ENCODE peak calls at places on chromosomes 16 and 17, in eight cellular contexts. J, T, D, S, K, U, Q and F are unnamed samples.

GRCh38 chr16:30395155-30395991 is at the start of gene ZNF48:
- DNase-seq in D (peak; percentile 92), J (peak; percentile 84), S (peak; percentile 94), Q (peak; percentile 89), U (peak; percentile 88), K (peak; percentile 65), T (peak; percentile 89), F (peak; percentile 84)

GRCh38 chr16:495127-495748 is 32.3 kb upstream of the CAPN15 start:
- DNase-seq in S (no peak), D (no peak), Q (no peak), K (no peak), T (peak; percentile 49), J (no peak), U (peak; percentile 72), F (no peak)

GRCh38 chr16:70475054-70475871 is 20.9 kb downstream of the FCSK start:
- DNase-seq in Q (no peak), S (no peak), D (no peak), K (no peak), T (no peak), U (no peak), J (no peak), F (no peak)

GRCh38 chr17:22514767-22515320 is 822.5 kb downstream of the KCNJ18 start:
- DNase-seq in J (no peak), D (no peak), S (no peak), K (no peak), U (no peak), Q (no peak), T (no peak), F (no peak)

GRCh38 chr17:3919123-3919624 is 2.9 kb upstream of the P2RX1 start:
- DNase-seq in K (no peak), S (peak; percentile 77), Q (no peak), D (peak; percentile 72), U (no peak), J (no peak), T (no peak), F (no peak)

GRCh38 chr16:23382279-23382678 is 70.7 kb downstream of the COG7 start:
- DNase-seq in K (no peak), J (no peak), U (no peak), Q (peak; percentile 31), T (no peak), S (no peak), D (no peak), F (no peak)

GRCh38 chr17:61385869-61386245 is 13.8 kb upstream of the TBX2 start:
- DNase-seq in S (no peak), U (no peak), J (no peak), D (no peak), T (no peak), Q (no peak), K (no peak), F (no peak)

GRCh38 chr17:75693500-75694481 is 26.7 kb downstream of the SAP30BP start:
- DNase-seq in D (peak; percentile 95), Q (peak; percentile 81), J (peak; percentile 97), U (peak; percentile 85), S (peak; percentile 96), T (peak; percentile 78), K (peak; percentile 93), F (peak; percentile 94)

GRCh38 chr16:10992797-10993196 is 48.4 kb downstream of the CLEC16A start:
- DNase-seq in Q (no peak), U (peak; percentile 36), J (no peak), S (no peak), D (no peak), K (no peak), T (peak; percentile 21), F (no peak)

GRCh38 chr16:825298-826061 is 24.9 kb upstream of the GNG13 start:
- DNase-seq in T (no peak), K (no peak), U (no peak), D (no peak), S (no peak), Q (no peak), J (no peak), F (no peak)

GRCh38 chr17:65975878-65976277 is 216.1 kb downstream of the CEP112 start:
- DNase-seq in J (no peak), D (no peak), K (no peak), S (no peak), U (no peak), T (no peak), Q (no peak), F (no peak)

GRCh38 chr16:53872248-53873221 is 168.6 kb downstream of the FTO start:
- DNase-seq in U (no peak), Q (no peak), K (no peak), S (no peak), J (no peak), T (no peak), D (no peak), F (no peak)

GRCh38 chr16:54412777-54413455 is 126.3 kb upstream of the IRX3 start:
- DNase-seq in D (no peak), T (no peak), K (no peak), U (no peak), J (no peak), S (no peak), Q (no peak), F (no peak)

GRCh38 chr17:1485748-1486376 is 6.6 kb downstream of the MYO1C start:
- DNase-seq in T (peak; percentile 39), J (no peak), K (no peak), D (peak; percentile 84), U (peak; percentile 74), Q (peak; percentile 61), S (peak; percentile 89), F (peak; percentile 63)

GRCh38 chr16:67394271-67395104 is 1.2 kb upstream of the TPPP3 start:
- DNase-seq in J (no peak), U (no peak), S (peak; percentile 70), Q (peak; percentile 33), D (peak; percentile 45), T (no peak), K (no peak), F (peak; percentile 14)

GRCh38 chr17:82350182-82351030 is 8.6 kb upstream of the TEX19 start:
- DNase-seq in D (no peak), T (no peak), S (no peak), J (no peak), K (no peak), U (peak; percentile 79), Q (no peak), F (no peak)

GRCh38 chr17:42928714-42929496 is 28.3 kb downstream of the G6PC1 start:
- DNase-seq in J (peak; percentile 15), U (peak; percentile 93), D (no peak), S (peak; percentile 69), T (peak; percentile 81), Q (peak; percentile 6), K (peak; percentile 53), F (peak; percentile 5)

GRCh38 chr17:82583720-82584234 is 64.2 kb downstream of the FOXK2 start:
- DNase-seq in Q (peak; percentile 99), T (no peak), K (no peak), U (no peak), D (no peak), J (no peak), S (no peak), F (no peak)

GRCh38 chr16:22671301-22672076 is 142.5 kb upstream of the HS3ST2 start:
- DNase-seq in J (no peak), K (no peak), U (no peak), D (no peak), T (no peak), S (peak; percentile 54), Q (no peak), F (no peak)

GRCh38 chr17:39676198-39676819 is 8.1 kb downstream of the PNMT start:
- DNase-seq in U (peak; percentile 51), Q (peak; percentile 98), D (peak; percentile 89), J (peak; percentile 57), T (no peak), S (no peak), K (no peak), F (peak; percentile 66)

GRCh38 chr16:10951016-10951415 is 6.7 kb downstream of the CLEC16A start:
- DNase-seq in T (no peak), J (no peak), D (no peak), Q (no peak), U (no peak), S (no peak), K (no peak), F (no peak)

GRCh38 chr16:50438041-50438437 is 69.3 kb upstream of the BRD7 start:
- DNase-seq in D (no peak), Q (no peak), K (peak; percentile 3), U (no peak), S (no peak), J (no peak), T (no peak), F (no peak)
- TF ChIP-seq POLR2A in D (no peak), Q (no peak), K (no peak), U (no peak), S (no peak), J (no peak), T (no peak), F (no peak)

DNA sequence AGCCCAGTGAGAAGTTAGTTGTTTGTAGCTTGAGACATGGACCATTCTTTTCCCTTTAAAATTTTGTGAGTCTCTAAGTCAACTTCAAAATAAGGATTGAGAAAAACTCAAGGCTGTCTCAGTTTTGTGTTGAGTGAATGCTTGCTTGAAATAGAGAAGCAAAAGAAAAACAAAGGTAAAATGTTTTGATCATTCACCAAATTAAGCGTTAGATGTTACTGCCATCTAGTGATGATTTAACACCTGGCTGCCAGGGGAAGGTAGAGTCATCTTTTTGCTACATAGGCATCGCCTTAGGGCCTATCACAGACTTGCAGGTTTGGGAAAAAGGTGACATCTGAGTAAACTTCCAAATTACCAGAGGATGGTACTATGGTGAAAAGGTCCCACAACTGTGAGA is 74.4 kb downstream of the PCTP start:
- DNase-seq in T (peak; percentile 8), D (no peak), K (no peak), Q (no peak), S (no peak), J (no peak), U (peak; percentile 10), F (no peak)
- TF ChIP-seq CTCF in T (peak; percentile 10), D (no peak), K (no peak), Q (peak; percentile 36), S (no peak), J (no peak), U (peak; percentile 42), F (no peak)

GRCh38 chr16:57192146-57192545 is 6.0 kb downstream of the RSPRY1 start:
- DNase-seq in D (no peak), K (no peak), T (no peak), J (no peak), U (no peak), S (no peak), Q (no peak), F (no peak)
- H3K4me3 ChIP-seq in D (no peak overlapping the region), K (no peak overlapping the region), T (no peak overlapping the region), J (no peak overlapping the region), U (no peak overlapping the region), S (no peak overlapping the region), Q (no peak overlapping the region), F (no peak overlapping the region)

GRCh38 chr16:31712064-31712540 is 161.5 kb upstream of the ZNF267 start:
- DNase-seq in Q (no peak), U (no peak), K (no peak), J (no peak), S (no peak), D (no peak), T (no peak), F (no peak)

GRCh38 chr16:31711344-31711845 is 162.2 kb upstream of the ZNF267 start:
- DNase-seq in S (no peak), U (no peak), J (no peak), Q (no peak), D (no peak), T (no peak), K (no peak), F (no peak)

GRCh38 chr16:31710134-31710533 is 163.5 kb upstream of the ZNF267 start:
- DNase-seq in S (no peak), U (no peak), K (no peak), D (no peak), Q (peak; percentile 69), T (no peak), J (no peak), F (no peak)

GRCh38 chr16:31709181-31709580 is 164.4 kb upstream of the ZNF267 start:
- DNase-seq in U (no peak), K (no peak), Q (no peak), J (no peak), S (no peak), T (no peak), D (no peak), F (no peak)

GRCh38 chr16:31710880-31711279 is 162.7 kb upstream of the ZNF267 start:
- DNase-seq in T (no peak), K (no peak), Q (no peak), D (no peak), S (no peak), J (no peak), U (no peak), F (no peak)
- TF ChIP-seq POLR2A in T (no peak), K (no peak), Q (no peak), D (no peak), S (no peak), J (no peak), U (no peak), F (no peak)